ENCODE peak calls at places on chromosomes 16 and 17, in ten cellular contexts. D, I, R, W, Y, S, T, O, L and A are unnamed samples.

GRCh38 chr17:48351916-48352332 is 78.1 kb downstream of the SKAP1 start:
- DNase-seq in L (no peak), O (no peak), I (peak), Y (no peak), W (no peak), R (peak), D (no peak), S (peak), T (peak), A (peak)

GRCh38 chr17:193426-193810 is 12.0 kb upstream of the DOC2B start:
- DNase-seq in L (no peak), S (no peak), W (no peak), R (no peak), Y (no peak), D (no peak), I (no peak), O (no peak), T (no peak), A (no peak)

GRCh38 chr16:47258874-47259461 is 115.2 kb upstream of the NETO2 start:
- DNase-seq in Y (peak), T (peak), W (no peak), O (no peak), D (no peak), L (no peak), R (no peak), S (peak), I (peak), A (peak)

GRCh38 chr16:782263-782662 is 5.9 kb downstream of the RPUSD1 start:
- DNase-seq in O (no peak), I (no peak), Y (no peak), S (no peak), D (no peak), R (no peak), W (no peak), L (no peak), T (no peak), A (no peak)

GRCh38 chr17:42536372-42537155 is 523 bp downstream of the NAGLU start:
- DNase-seq in Y (peak), S (peak), W (no peak), R (peak), L (peak), O (no peak), D (peak), I (peak), T (peak), A (peak)

GRCh38 chr16:81207076-81207475 is 31.4 kb upstream of the BCO1 start:
- DNase-seq in R (no peak), I (no peak), Y (no peak), D (no peak), S (peak), L (no peak), O (no peak), T (no peak), W (no peak), A (no peak)

GRCh38 chr17:4632583-4632923 is 8.9 kb downstream of the ALOX15 start:
- DNase-seq in W (no peak), O (no peak), Y (no peak), T (no peak), L (no peak), R (no peak), I (no peak), S (no peak), D (no peak), A (no peak)

GRCh38 chr17:65359016-65359415 is 202.4 kb downstream of the AXIN2 start:
- DNase-seq in D (peak), L (no peak), W (no peak), O (peak), S (peak), I (peak), Y (peak), T (peak), R (no peak), A (peak)

GRCh38 chr17:14717849-14718248 is 417.0 kb downstream of the HS3ST3B1 start:
- DNase-seq in T (no peak), S (no peak), D (no peak), Y (no peak), I (no peak), L (no peak), O (no peak), W (no peak), R (no peak), A (no peak)

GRCh38 chr16:49333268-49333597 is 40.4 kb upstream of the C16orf78 start:
- DNase-seq in L (no peak), S (no peak), O (no peak), R (no peak), D (no peak), Y (no peak), I (no peak), T (no peak), W (no peak), A (no peak)

GRCh38 chr17:45342306-45342705 is 25.5 kb upstream of the MAP3K14 start:
- DNase-seq in D (no peak), W (no peak), L (no peak), S (no peak), R (no peak), O (no peak), I (no peak), T (no peak), Y (no peak), A (no peak)

GRCh38 chr17:35052780-35053179 is 10.7 kb downstream of the RFFL start:
- DNase-seq in D (no peak), O (no peak), R (no peak), W (no peak), I (no peak), S (no peak), T (no peak), Y (no peak), L (no peak), A (no peak)

GRCh38 chr16:50861926-50862325 is 120.0 kb downstream of the CYLD start:
- DNase-seq in W (no peak), R (no peak), D (no peak), L (no peak), Y (no peak), I (peak), T (peak), S (peak), O (peak), A (no peak)

GRCh38 chr17:49514374-49514738 is 19.3 kb downstream of the NGFR start:
- DNase-seq in R (no peak), W (no peak), T (peak), L (no peak), D (no peak), O (no peak), I (peak), S (peak), Y (no peak), A (no peak)

GRCh38 chr16:31135535-31136286 is at the start of gene PRSS8:
- DNase-seq in D (no peak), L (peak), S (no peak), T (no peak), R (no peak), W (no peak), I (no peak), O (no peak), Y (no peak), A (no peak)

GRCh38 chr17:63162406-63163157 is 196.5 kb downstream of the TANC2 start:
- DNase-seq in W (no peak), Y (no peak), O (no peak), T (no peak), D (no peak), L (no peak), I (no peak), S (no peak), R (no peak), A (no peak)

GRCh38 chr16:58011652-58012051 is 10.4 kb downstream of the USB1 start:
- DNase-seq in R (no peak), S (no peak), W (no peak), T (peak), I (peak), D (no peak), Y (no peak), L (no peak), O (no peak), A (no peak)

GRCh38 chr16:11355862-11356261 is 10.6 kb downstream of the RMI2 start:
- DNase-seq in W (no peak), Y (no peak), T (no peak), R (no peak), L (no peak), D (no peak), O (no peak), S (no peak), I (no peak), A (no peak)

GRCh38 chr16:28935924-28936783 is 4.4 kb downstream of the CD19 start:
- DNase-seq in D (peak), O (no peak), I (peak), T (peak), R (no peak), W (peak), L (peak), Y (peak), S (peak), A (no peak)

GRCh38 chr16:89473136-89473712 is 17.1 kb downstream of the ANKRD11 start:
- DNase-seq in W (no peak), R (no peak), I (no peak), T (no peak), D (no peak), O (no peak), S (no peak), Y (no peak), L (no peak), A (no peak)

GRCh38 chr17:15351925-15352324 is 10.5 kb upstream of the TEKT3 start:
- DNase-seq in L (no peak), W (no peak), R (no peak), I (peak), Y (no peak), S (peak), T (peak), D (no peak), O (no peak), A (no peak)